ENCODE peak calls at places on chromosomes 12 and 14, in six cellular contexts. D is nephron progenitor cell; Q is fibroblast of mammary gland; X is HCT116; H is PC-9; G is activated T-cell treated with anti-CD3 and anti-CD28 coated beads, Interleukin-2, amount 50 U/mL, for 24 hours. I is an unnamed sample.

GRCh38 chr14:102086346-102086971 is 385 bp downstream of the HSP90AA1 start:
- DNase-seq in D (no peak), Q (peak), X (no peak), H (no peak), G (no peak), I (no peak)

GRCh38 chr14:80850197-80850814 is 91.2 kb downstream of the CEP128 start:
- DNase-seq in D (no peak), Q (peak), X (peak), H (no peak), G (no peak), I (no peak)

GRCh38 chr12:41185946-41186345 is 2.2 kb upstream of the PDZRN4 start:
- DNase-seq in D (no peak), Q (peak), X (no peak), H (no peak), G (no peak), I (no peak)

GRCh38 chr14:49702725-49703124 is 9.8 kb downstream of the KLHDC1 start:
- DNase-seq in D (no peak), Q (no peak), X (no peak), H (no peak), G (no peak), I (no peak)

GRCh38 chr14:101406921-101407320 is 154.4 kb upstream of the DIO3 start:
- DNase-seq in D (no peak), Q (no peak), X (no peak), H (no peak), G (no peak), I (no peak)

GRCh38 chr12:57810450-57810849 is 8.1 kb downstream of the AVIL start:
- DNase-seq in D (no peak), Q (peak), X (peak), H (peak), G (no peak), I (no peak)

GRCh38 chr14:102055181-102055901 is 31.5 kb downstream of the HSP90AA1 start:
- DNase-seq in D (no peak), Q (peak), X (no peak), H (peak), G (no peak), I (no peak)

GRCh38 chr14:61171687-61172086 is 109.5 kb downstream of the TMEM30B start:
- DNase-seq in D (no peak), Q (no peak), X (no peak), H (no peak), G (no peak), I (no peak)

GRCh38 chr12:103391103-103391502 is 104.7 kb downstream of the C12orf42 start:
- DNase-seq in D (no peak), Q (no peak), X (no peak), H (no peak), G (no peak), I (no peak)

GRCh38 chr14:72613196-72613974 is 280.5 kb downstream of the DPF3 start:
- DNase-seq in D (no peak), Q (peak), X (no peak), H (no peak), G (no peak), I (peak)

GRCh38 chr14:91354979-91355685 is 62.5 kb downstream of the CCDC88C start:
- DNase-seq in D (peak), Q (no peak), X (no peak), H (no peak), G (peak), I (no peak)

GRCh38 chr12:110022980-110023633 is 23.9 kb downstream of the ANKRD13A start:
- DNase-seq in D (no peak), Q (peak), X (no peak), H (no peak), G (no peak), I (no peak)

GRCh38 chr14:48686650-48687049 is 899.5 kb downstream of the RPS29 start:
- DNase-seq in D (no peak), Q (no peak), X (no peak), H (no peak), G (no peak), I (no peak)

GRCh38 chr12:24977711-24978110 is 28.8 kb upstream of the BCAT1 start:
- DNase-seq in D (no peak), Q (no peak), X (no peak), H (no peak), G (no peak), I (no peak)

GRCh38 chr12:57514720-57515467 is 5.4 kb downstream of the DDIT3 start:
- DNase-seq in D (no peak), Q (no peak), X (no peak), H (no peak), G (no peak), I (no peak)